ENCODE peak calls at places on chromosomes 12 and 14, in seven cellular contexts. N, B, Y, I, H, W and P are unnamed samples.

GRCh38 chr12:117498256-117498655 is 136.8 kb upstream of the NOS1 start:
- DNase-seq in Y (no peak), N (no peak), W (peak), H (no peak), B (no peak), I (no peak), P (no peak)

GRCh38 chr14:38432186-38432585 is 176.3 kb upstream of the CLEC14A start:
- DNase-seq in Y (no peak), B (no peak), N (no peak), I (no peak), W (no peak), H (no peak), P (no peak)

GRCh38 chr14:99972748-99973466 is 92.3 kb upstream of the EVL start:
- DNase-seq in B (no peak), W (no peak), I (no peak), Y (no peak), H (no peak), N (no peak), P (no peak)

GRCh38 chr12:43241971-43242370 is 310.0 kb downstream of the ADAMTS20 start:
- DNase-seq in N (no peak), I (no peak), B (no peak), Y (no peak), W (no peak), H (no peak), P (no peak)

GRCh38 chr12:92551853-92552397 is 150.9 kb upstream of the PLEKHG7 start:
- DNase-seq in B (no peak), W (no peak), N (no peak), Y (no peak), H (no peak), I (peak), P (no peak)

GRCh38 chr12:84701966-84702365 is 210.6 kb downstream of the SLC6A15 start:
- DNase-seq in W (no peak), I (peak), N (no peak), H (no peak), B (no peak), Y (no peak), P (no peak)

GRCh38 chr14:76647699-76648298 is 113.5 kb upstream of the VASH1 start:
- DNase-seq in B (no peak), H (peak), W (no peak), N (no peak), I (peak), Y (no peak), P (peak)

GRCh38 chr12:47296828-47297227 is 217.1 kb upstream of the AMIGO2 start:
- DNase-seq in H (no peak), I (no peak), B (no peak), Y (no peak), N (no peak), W (no peak), P (no peak)

GRCh38 chr12:53551889-53552291 is 44.6 kb upstream of the NPFF start:
- DNase-seq in B (no peak), H (no peak), I (no peak), Y (no peak), N (no peak), W (no peak), P (no peak)

GRCh38 chr12:77679701-77680100 is 151.0 kb upstream of the NAV3 start:
- DNase-seq in Y (no peak), N (no peak), W (no peak), H (no peak), B (no peak), I (no peak), P (no peak)

GRCh38 chr12:11771895-11772502 is 122.5 kb downstream of the ETV6 start:
- DNase-seq in H (no peak), N (no peak), B (no peak), W (no peak), I (peak), Y (no peak), P (no peak)

GRCh38 chr12:95789126-95790024 is 1.2 kb downstream of the NTN4 start:
- DNase-seq in N (no peak), B (no peak), H (peak), Y (no peak), W (peak), I (peak), P (peak)

GRCh38 chr14:102590667-102591099 is 1.8 kb upstream of the RCOR1 start:
- DNase-seq in B (no peak), H (peak), W (peak), Y (no peak), I (peak), N (no peak), P (peak)

GRCh38 chr14:95316826-95317225 is 2.9 kb downstream of the CLMN start:
- DNase-seq in Y (no peak), W (no peak), H (no peak), N (no peak), I (no peak), B (no peak), P (no peak)

GRCh38 chr14:24095196-24096068 is 1.3 kb downstream of the PCK2 start:
- DNase-seq in Y (no peak), N (peak), H (no peak), I (no peak), W (no peak), B (peak), P (no peak)

GRCh38 chr12:62438098-62438692 is 28.4 kb upstream of the MON2 start:
- DNase-seq in W (peak), Y (no peak), N (peak), I (peak), H (no peak), B (peak), P (peak)

GRCh38 chr12:51977320-51977753 is 25.8 kb downstream of the ACVR1B start:
- DNase-seq in Y (no peak), W (no peak), I (no peak), H (no peak), N (no peak), B (no peak), P (no peak)

GRCh38 chr12:109900752-109901580 is 892 bp downstream of the TCHP start:
- DNase-seq in H (no peak), N (no peak), W (no peak), Y (no peak), B (no peak), I (peak), P (no peak)

GRCh38 chr12:110312581-110313360 is 31.7 kb downstream of the ATP2A2 start:
- DNase-seq in H (no peak), N (no peak), W (no peak), I (peak), B (peak), Y (no peak), P (no peak)

GRCh38 chr12:52741378-52742195 is 35.6 kb downstream of the KRT76 start:
- DNase-seq in Y (no peak), N (no peak), H (peak), I (peak), W (peak), B (peak), P (peak)

GRCh38 chr12:117148642-117149041 is 41.6 kb downstream of the FBXO21 start:
- DNase-seq in N (no peak), B (no peak), I (no peak), W (no peak), Y (no peak), H (no peak), P (no peak)

GRCh38 chr14:29927596-29928341 is at the start of gene PRKD1:
- DNase-seq in B (no peak), N (peak), Y (no peak), W (peak), I (peak), H (peak), P (peak)

DNA sequence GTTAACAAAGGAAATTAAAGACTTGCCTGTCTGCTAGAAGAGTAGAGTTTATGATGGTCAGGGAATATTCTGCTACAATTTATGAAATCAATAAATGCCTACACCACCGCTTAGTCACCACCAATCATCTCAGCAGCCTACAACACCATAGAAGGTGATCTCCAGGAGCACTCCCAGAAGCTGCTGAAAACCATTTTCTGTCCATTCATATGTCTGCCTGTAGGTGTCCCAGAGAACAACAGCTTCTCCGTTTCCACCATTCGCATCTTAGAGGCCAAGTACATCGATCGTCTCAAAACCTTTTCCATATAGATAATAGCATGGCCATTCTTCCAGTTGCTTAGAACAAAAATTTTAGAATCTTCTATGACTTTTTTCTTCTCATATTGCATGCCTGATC is 303.4 kb downstream of the KCNC2 start:
- DNase-seq in I (no peak), W (no peak), H (no peak), N (no peak), Y (no peak), B (no peak), P (no peak)
- TF ChIP-seq CTCF in I (peak), W (no peak), H (no peak), N (no peak), Y (no peak), B (no peak), P (peak)

DNA sequence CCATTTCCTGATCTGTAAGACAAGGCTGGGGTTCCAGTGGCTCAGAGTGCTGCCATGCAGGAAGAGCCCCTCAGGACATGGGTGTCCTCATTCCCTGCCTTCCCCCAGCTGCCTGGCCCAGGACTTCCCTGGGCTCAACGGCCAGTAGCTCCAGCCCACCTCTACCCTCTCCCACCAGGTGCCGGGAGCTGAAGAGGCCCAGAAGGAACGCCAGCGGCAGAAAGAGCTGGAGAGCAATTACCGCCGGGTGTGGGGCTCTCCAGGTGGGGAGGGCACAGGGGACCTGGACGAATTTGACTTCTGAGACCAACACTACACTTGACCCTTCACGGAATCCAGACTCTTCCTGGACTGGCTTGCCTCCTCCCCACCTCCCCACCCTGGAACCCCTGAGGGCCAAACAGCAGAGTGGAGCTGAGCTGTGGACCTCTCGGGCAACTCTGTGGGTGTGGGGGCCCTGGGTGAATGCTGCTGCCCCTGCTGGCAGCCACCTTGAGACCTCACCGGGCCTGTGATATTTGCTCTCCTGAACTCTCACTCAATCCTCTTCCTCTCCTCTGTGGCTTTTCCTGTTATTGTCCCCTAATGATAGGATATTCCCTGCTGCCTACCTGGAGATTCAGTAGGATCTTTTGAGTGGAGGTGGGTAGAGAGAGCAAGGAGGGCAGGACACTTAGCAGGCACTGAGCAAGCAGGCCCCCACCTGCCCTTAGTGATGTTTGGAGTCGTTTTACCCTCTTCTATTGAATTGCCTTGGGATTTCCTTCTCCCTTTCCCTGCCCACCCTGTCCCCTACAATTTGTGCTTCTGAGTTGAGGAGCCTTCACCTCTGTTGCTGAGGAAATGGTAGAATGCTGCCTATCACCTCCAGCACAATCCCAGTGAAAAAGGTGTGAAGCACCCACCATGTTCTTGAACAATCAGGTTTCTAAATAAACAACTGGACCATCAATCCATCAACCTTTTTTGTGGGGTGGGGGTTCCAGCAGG is 17.6 kb downstream of the AGAP2 start:
- DNase-seq in N (no peak), W (no peak), Y (no peak), B (no peak), H (no peak), I (no peak), P (no peak)
- TF ChIP-seq CTCF in N (no peak), W (no peak), Y (no peak), B (no peak), H (no peak), I (no peak), P (no peak)

GRCh38 chr12:28767836-28768348 is 381.2 kb upstream of the FAR2 start:
- DNase-seq in N (no peak), W (no peak), H (no peak), B (no peak), Y (no peak), I (no peak), P (no peak)

GRCh38 chr12:28776913-28777312 is 372.2 kb upstream of the FAR2 start:
- DNase-seq in W (no peak), H (no peak), N (no peak), Y (no peak), B (no peak), I (no peak), P (no peak)

GRCh38 chr12:28770329-28770728 is 378.7 kb upstream of the FAR2 start:
- DNase-seq in Y (no peak), I (peak), N (no peak), H (no peak), W (no peak), B (no peak), P (no peak)

GRCh38 chr12:28775556-28775955 is 373.5 kb upstream of the FAR2 start:
- DNase-seq in H (no peak), B (no peak), N (no peak), I (no peak), W (no peak), Y (no peak), P (no peak)

DNA sequence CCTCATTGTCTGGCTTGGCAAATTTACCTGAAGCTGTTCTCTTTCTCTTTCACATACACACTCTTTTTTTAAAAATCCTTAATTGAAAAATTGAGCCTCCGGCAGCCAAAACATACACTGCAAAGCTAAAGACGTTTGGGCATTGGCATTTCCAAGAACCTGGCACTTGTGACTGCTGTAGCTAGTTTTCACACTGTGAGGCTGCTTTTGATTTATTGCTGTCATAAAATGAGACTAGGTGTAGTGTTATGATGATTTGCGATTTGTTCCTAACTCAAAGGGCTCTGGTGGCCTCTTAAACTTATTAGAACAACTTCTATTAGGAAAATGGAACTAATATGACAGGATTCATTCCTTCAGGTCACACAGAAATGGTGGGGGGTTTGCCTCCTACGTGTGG is 377.1 kb upstream of the FAR2 start:
- DNase-seq in I (no peak), W (no peak), H (no peak), Y (no peak), B (no peak), N (no peak), P (no peak)
- TF ChIP-seq CTCF in I (no peak), W (no peak), H (no peak), Y (no peak), B (no peak), N (no peak), P (no peak)

DNA sequence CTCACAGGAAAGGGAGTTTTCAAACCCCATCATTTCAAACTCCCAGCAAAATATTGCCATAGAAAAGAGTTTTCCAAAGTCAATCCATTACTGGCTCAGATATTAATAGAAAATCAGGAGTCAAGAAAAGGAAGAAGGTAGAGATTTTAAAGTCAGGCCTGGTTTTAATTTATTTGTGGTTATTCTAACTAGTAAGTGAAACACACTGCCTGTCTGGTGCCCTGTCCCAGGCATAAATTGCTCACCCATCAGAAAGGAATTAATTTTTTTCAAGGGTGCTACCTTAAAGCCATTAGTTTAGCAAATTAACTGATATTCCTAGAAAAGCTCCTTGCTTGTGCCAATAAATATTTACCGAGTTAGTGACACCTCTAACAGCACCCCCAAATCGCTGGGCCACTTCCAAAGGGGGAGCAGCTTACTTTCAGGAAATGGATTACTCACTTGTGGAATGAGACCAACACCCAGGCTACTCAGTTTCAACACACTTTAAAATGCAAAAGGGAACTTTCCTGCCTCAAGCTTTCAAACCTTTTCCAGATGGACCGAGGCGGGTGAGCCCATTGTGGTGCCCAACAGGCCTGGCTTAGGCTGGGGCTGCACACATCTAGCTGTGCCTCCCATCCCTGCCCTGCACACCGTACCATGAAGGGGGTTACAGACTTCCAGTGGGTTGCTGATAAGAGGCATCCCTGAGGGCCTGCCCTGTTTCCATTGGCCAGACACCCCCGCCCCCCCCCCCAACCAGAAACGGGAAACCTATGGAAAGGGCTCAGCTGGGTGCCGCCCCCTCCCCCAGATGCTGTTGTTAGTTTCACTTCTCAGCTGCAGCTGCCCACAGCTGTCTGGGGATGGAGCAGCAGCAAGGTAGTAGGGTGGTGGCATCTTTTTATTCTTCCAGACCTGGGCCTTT is 117.2 kb downstream of the SAMD4A start:
- DNase-seq in N (no peak), H (no peak), I (peak), B (peak), W (no peak), Y (no peak), P (no peak)
- TF ChIP-seq CTCF in N (no peak), H (no peak), I (no peak), B (no peak), W (no peak), Y (no peak), P (no peak)

GRCh38 chr14:81256289-81256960 is 35.7 kb upstream of the GTF2A1 start:
- DNase-seq in I (no peak), H (no peak), B (no peak), W (no peak), N (no peak), Y (no peak), P (no peak)

GRCh38 chr14:81247271-81247766 is 26.6 kb upstream of the GTF2A1 start:
- DNase-seq in B (no peak), N (no peak), W (peak), I (no peak), H (no peak), Y (no peak), P (no peak)

GRCh38 chr14:81246561-81247270 is 26.0 kb upstream of the GTF2A1 start:
- DNase-seq in B (no peak), W (no peak), N (no peak), Y (no peak), I (peak), H (no peak), P (no peak)

GRCh38 chr14:81252278-81252677 is 31.5 kb upstream of the GTF2A1 start:
- DNase-seq in N (no peak), Y (no peak), H (no peak), B (no peak), W (no peak), I (peak), P (no peak)
- TF ChIP-seq CTCF in N (no peak), Y (no peak), H (no peak), B (no peak), W (no peak), I (peak), P (no peak)

DNA sequence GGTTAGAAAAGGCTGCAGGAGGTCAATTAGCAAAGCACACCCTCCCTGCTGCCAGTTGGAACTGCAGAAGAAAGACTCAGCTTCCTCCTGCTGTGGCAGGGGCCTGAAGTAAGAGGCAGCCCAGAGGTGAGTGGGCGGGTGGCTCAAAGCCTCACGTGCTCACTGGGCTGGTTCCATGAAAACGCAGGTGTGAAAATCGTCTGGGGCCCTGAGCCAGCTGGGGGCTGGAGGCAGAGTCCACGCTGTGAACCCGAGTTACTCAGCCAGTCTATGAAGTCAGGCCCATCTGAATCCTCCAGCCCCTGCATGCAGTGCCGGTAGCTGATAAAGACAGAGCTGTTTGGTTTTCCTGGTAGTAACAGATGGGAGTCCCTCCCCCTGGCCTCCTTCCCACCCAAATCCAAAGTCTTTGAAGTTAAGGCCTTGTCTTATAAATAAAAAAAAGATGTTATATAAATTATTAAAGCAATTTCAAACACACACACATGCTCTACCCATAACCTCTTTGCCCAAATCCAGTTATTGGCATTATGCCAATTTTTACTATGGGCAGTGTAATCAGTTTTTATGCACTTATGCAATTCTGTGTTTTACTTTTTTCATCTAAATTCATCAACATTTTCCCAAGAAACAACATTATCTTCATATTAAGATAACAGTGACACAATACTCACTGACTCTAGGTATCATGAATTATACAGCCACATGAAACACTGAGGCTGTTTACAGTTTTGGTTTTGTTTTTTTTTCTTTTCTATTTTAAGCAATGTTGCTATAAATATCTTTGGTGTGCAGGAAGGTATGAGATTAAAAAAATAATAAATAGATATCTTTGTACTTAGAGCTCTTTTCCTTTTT is 57.9 kb upstream of the PNMA1 start:
- DNase-seq in I (peak), H (no peak), N (peak), B (no peak), W (peak), Y (no peak), P (no peak)
- TF ChIP-seq CTCF in I (no peak), H (no peak), N (no peak), B (peak), W (no peak), Y (no peak), P (no peak)

DNA sequence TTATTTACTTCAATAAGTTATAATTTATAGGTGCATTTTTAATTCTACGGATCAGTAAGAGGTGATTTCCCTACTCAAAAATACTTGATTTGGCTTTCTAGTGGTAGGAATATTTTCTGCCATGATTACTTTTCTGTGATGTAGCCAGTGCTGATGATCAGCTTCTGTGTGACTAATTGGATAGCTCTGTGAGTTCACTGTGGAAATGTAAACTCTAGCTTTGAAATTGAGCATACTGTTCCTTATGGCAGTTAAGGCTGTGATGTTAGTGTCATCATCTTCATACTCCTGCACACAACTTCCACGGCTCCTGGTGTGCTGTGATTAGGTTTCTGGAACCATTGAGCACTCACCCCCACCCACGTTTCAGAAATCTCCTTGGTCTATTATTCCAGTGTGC is 48.2 kb downstream of the PLEKHA5 start:
- DNase-seq in Y (no peak), N (no peak), I (no peak), B (no peak), W (no peak), H (no peak), P (no peak)
- TF ChIP-seq CTCF in Y (no peak), N (no peak), I (no peak), B (no peak), W (no peak), H (no peak), P (no peak)

GRCh38 chr12:6950401-6950801 is 755 bp upstream of the PTPN6 start:
- DNase-seq in N (no peak), W (no peak), B (no peak), I (no peak), Y (no peak), H (no peak), P (no peak)
- TF ChIP-seq CTCF in N (peak), W (no peak), B (no peak), I (no peak), Y (peak), H (peak), P (peak)